ENCODE peak calls at places on chromosomes 6 and 20, in five cellular contexts. E is neural crest cell, V is hepatocyte, G is mucosa of descending colon, U is cardiac fibroblast. L is an unnamed sample.

GRCh38 chr6:115551510-115551909 is 509.2 kb downstream of the FRK start:
- DNase-seq in G (no peak), U (no peak), E (no peak), V (no peak), L (no peak)

GRCh38 chr6:107972413-107973096 is 14.5 kb upstream of the SEC63 start:
- DNase-seq in E (no peak), V (peak), G (no peak), U (no peak), L (no peak)

GRCh38 chr20:19993937-19994667 is 23.1 kb upstream of the NAA20 start:
- DNase-seq in U (peak), G (no peak), E (no peak), V (no peak), L (peak)

GRCh38 chr6:157549468-157549745 is 168.4 kb downstream of the ZDHHC14 start:
- DNase-seq in V (no peak), E (no peak), G (no peak), U (no peak), L (no peak)

GRCh38 chr6:170449835-170450753 is 103.0 kb downstream of the PSMB1 start:
- DNase-seq in U (no peak), G (no peak), V (peak), E (no peak), L (no peak)

GRCh38 chr20:40865095-40865494 is 163.5 kb upstream of the TOP1 start:
- DNase-seq in U (no peak), G (no peak), E (no peak), V (no peak), L (no peak)

GRCh38 chr6:139597781-139598368 is 223.4 kb upstream of the CITED2 start:
- DNase-seq in G (peak), U (peak), V (peak), E (no peak), L (peak)

GRCh38 chr20:62310757-62311121 is 7.9 kb downstream of the ADRM1 start:
- DNase-seq in V (no peak), E (no peak), U (no peak), G (no peak), L (no peak)

GRCh38 chr6:36333889-36334288 is 2.8 kb downstream of the BNIP5 start:
- DNase-seq in V (no peak), E (no peak), G (no peak), U (no peak), L (no peak)

GRCh38 chr6:27562027-27562410 is 89.1 kb upstream of the ZNF184 start:
- DNase-seq in E (no peak), U (peak), G (no peak), V (no peak), L (no peak)

GRCh38 chr6:5466459-5466858 is 205.1 kb downstream of the FARS2 start:
- DNase-seq in G (no peak), E (no peak), U (peak), V (no peak), L (peak)

GRCh38 chr6:150241751-150242150 is 98.9 kb downstream of the PPP1R14C start:
- DNase-seq in E (no peak), G (no peak), V (no peak), U (no peak), L (no peak)

GRCh38 chr20:4876301-4876700 is 125.0 kb downstream of the SLC23A2 start:
- DNase-seq in V (no peak), U (no peak), E (no peak), G (no peak), L (no peak)

GRCh38 chr6:150409576-150410066 is 40.8 kb downstream of the IYD start:
- DNase-seq in E (no peak), U (peak), G (peak), V (peak), L (peak)

GRCh38 chr6:43013020-43013842 is 515 bp downstream of the MEA1 start:
- DNase-seq in G (peak), E (no peak), V (no peak), U (peak), L (no peak)

GRCh38 chr6:108186226-108186625 is 20.4 kb downstream of the NR2E1 start:
- DNase-seq in E (no peak), G (peak), V (peak), U (no peak), L (no peak)

GRCh38 chr6:4776493-4776966 is 326 bp downstream of the CDYL start:
- DNase-seq in G (peak), U (no peak), E (peak), V (no peak), L (peak)

GRCh38 chr20:51221791-51222408 is 199.0 kb upstream of the KCNG1 start:
- DNase-seq in V (peak), U (peak), E (no peak), G (peak), L (peak)

GRCh38 chr6:33029297-33030184 is 20.1 kb upstream of the HLA-DOA start:
- DNase-seq in V (no peak), U (no peak), G (peak), E (no peak), L (no peak)

GRCh38 chr6:45681860-45682488 is 304.2 kb upstream of the SUPT3H start:
- DNase-seq in U (peak), V (no peak), E (no peak), G (peak), L (no peak)

GRCh38 chr6:132401120-132401940 is at the start of gene MOXD1:
- DNase-seq in E (peak), V (peak), U (peak), G (peak), L (no peak)

GRCh38 chr6:143689852-143690251 is 12.1 kb downstream of the PHACTR2 start:
- DNase-seq in U (no peak), G (no peak), E (no peak), V (no peak), L (peak)

GRCh38 chr6:166240889-166241288 is 67.3 kb downstream of the PRR18 start:
- DNase-seq in G (no peak), U (no peak), E (no peak), V (no peak), L (no peak)

GRCh38 chr20:43899274-43899878 is 15.3 kb upstream of the TOX2 start:
- DNase-seq in E (no peak), V (no peak), G (no peak), U (no peak), L (no peak)

GRCh38 chr20:35342154-35342769 is 50.0 kb upstream of the FAM83C start:
- DNase-seq in E (no peak), U (peak), V (no peak), G (no peak), L (peak)

GRCh38 chr6:105273589-105273988 is 93.8 kb upstream of the POPDC3 start:
- DNase-seq in U (no peak), G (no peak), E (no peak), V (no peak), L (no peak)

GRCh38 chr6:113994934-113995342 is 24.0 kb upstream of the HDAC2 start:
- DNase-seq in U (peak), G (peak), V (peak), E (peak), L (peak)

GRCh38 chr20:41308290-41308691 is 9.2 kb downstream of the ZHX3 start:
- DNase-seq in E (no peak), G (no peak), U (peak), V (peak), L (peak)

GRCh38 chr20:53346266-53346665 is 247.4 kb downstream of the ZNF217 start:
- DNase-seq in U (no peak), G (no peak), E (no peak), V (no peak), L (no peak)

GRCh38 chr6:159966339-159966738 is 2.5 kb upstream of the IGF2R start:
- DNase-seq in U (no peak), E (no peak), G (no peak), V (no peak), L (no peak)

GRCh38 chr20:17859616-17860232 is 108.9 kb downstream of the SNX5 start:
- DNase-seq in U (no peak), V (no peak), G (no peak), E (no peak), L (no peak)

GRCh38 chr6:120056085-120056484 is 706.5 kb upstream of the MAN1A1 start:
- DNase-seq in U (peak), G (peak), V (no peak), E (no peak), L (no peak)
- TF ChIP-seq CTCF in U (peak), G (no peak), V (no peak), E (peak), L (peak)

DNA sequence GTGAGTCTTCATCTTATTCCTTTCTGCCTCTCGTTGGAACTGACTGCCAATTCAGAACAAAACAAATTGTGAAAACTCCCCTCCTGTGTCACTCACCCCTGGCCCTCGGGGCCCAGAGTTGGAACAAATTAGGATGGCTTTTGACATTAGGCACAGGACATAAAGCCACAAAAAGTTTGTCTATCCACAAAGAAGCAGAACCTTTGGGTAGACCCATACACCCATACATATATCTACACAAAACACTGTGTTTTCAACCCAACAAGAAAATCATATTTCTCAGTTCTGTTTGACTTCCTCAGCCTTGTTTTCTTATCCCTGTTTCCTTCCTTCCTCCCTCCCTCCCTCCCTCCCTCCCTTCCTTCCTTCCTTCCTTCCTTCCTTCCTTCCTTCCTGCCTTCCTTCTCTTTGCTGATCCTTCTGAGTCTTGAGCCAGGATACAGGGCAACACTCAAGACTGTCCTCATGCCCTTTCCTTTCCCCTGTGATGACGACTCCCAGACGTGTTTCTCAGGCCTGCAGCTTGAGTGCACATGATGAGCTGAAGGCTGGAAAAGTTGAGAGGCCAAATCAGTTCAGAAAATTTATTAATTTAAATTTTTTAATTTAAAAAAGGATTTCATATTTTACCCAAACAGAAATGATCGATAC is 41.7 kb upstream of the NKX2-2 start:
- DNase-seq in G (no peak), V (no peak), U (no peak), E (no peak), L (no peak)
- TF ChIP-seq CTCF in G (no peak), V (no peak), U (no peak), E (no peak), L (no peak)

GRCh38 chr6:146381486-146381885 is 162.1 kb upstream of the RAB32 start:
- DNase-seq in V (no peak), U (peak), E (no peak), G (no peak), L (no peak)
- TF ChIP-seq CTCF in V (peak), U (peak), E (peak), G (no peak), L (peak)

GRCh38 chr6:119280586-119281163 is 68.9 kb downstream of the MAN1A1 start:
- DNase-seq in V (no peak), G (no peak), U (peak), E (no peak), L (peak)

GRCh38 chr6:119283214-119283613 is 66.3 kb downstream of the MAN1A1 start:
- DNase-seq in U (peak), E (no peak), V (no peak), G (no peak), L (peak)

GRCh38 chr6:119285908-119286625 is 63.5 kb downstream of the MAN1A1 start:
- DNase-seq in E (no peak), G (no peak), U (peak), V (no peak), L (no peak)

GRCh38 chr6:119283979-119284545 is 65.5 kb downstream of the MAN1A1 start:
- DNase-seq in V (no peak), U (no peak), E (no peak), G (no peak), L (no peak)

GRCh38 chr6:119284861-119285521 is 64.6 kb downstream of the MAN1A1 start:
- DNase-seq in V (no peak), U (no peak), G (no peak), E (no peak), L (no peak)
- TF ChIP-seq CTCF in V (no peak), U (peak), G (no peak), E (peak), L (peak)

GRCh38 chr6:13378669-13379590 is 50.6 kb upstream of the TBC1D7 start:
- DNase-seq in E (no peak), V (peak), G (peak), U (no peak), L (no peak)
- TF ChIP-seq CTCF in E (no peak), V (no peak), G (peak), U (no peak), L (no peak)

DNA sequence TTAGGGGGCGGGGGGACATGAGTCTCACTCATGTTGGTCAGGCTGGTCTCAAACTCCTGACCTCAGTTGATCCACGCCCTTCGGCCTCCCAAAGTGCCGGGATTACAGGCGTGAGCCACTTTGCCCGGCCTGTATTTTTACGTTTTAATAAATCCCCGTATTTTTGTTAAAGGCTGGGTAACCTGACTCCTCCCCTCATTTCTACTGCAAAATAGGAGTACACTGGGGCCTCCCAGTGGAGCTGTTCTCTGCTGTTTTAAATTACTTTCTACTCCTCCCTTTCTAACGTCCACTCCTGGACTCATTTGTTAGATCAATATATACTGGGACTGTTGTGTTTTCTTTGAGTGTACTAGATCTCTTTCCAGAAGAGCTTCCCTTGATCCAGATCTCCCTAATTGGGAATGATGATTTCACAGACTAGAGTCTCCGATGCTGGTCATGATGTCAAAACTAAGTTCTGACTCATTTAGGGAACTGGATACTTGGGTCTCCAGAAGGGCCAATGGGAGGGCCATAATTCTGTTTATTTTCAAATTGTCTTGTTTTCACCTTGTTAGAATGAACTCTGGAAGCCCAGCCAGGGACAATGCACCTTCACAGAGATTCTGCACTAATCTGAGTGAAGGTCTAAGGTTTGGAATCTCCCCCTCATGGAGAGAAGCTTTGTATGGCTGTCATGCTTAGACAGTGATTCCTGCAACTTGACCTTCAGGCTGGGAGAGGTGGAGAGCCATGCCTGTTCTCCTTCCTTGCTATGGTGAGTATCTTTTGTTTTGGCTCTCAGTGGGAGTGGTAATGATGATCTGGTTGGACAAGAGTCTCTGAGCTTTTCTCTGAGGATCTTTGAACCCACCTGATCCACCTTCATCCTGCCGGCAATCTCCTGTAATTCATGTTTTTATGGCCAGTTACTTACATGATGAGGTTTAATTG is 9.4 kb downstream of the HSPA1B start:
- DNase-seq in E (no peak), V (peak), G (peak), U (peak), L (peak)
- TF ChIP-seq CTCF in E (no peak), V (peak), G (no peak), U (peak), L (no peak)

L was measured in astrocyte of the spinal cord.